ENCODE peak calls at places on chromosomes 5 and 9, in six cellular contexts. One of them, this sample, is unnamed.

GRCh38 chr5:123483446-123484077 is 28.4 kb upstream of the CSNK1G3 start:
- DNase-seq in GM23248: no peak
- DNase-seq in neural progenitor cell: no peak
- DNase-seq in PC-3: no peak
- DNase-seq in adipocyte: no peak
- DNase-seq in astrocyte: no peak
- DNase-seq in this sample: no peak

GRCh38 chr5:155260798-155261197 is 247.2 kb downstream of the KIF4B start:
- DNase-seq in neural progenitor cell: peak
- DNase-seq in GM23248: no peak
- DNase-seq in PC-3: no peak
- DNase-seq in astrocyte: no peak
- DNase-seq in adipocyte: no peak
- DNase-seq in this sample: peak

GRCh38 chr5:154385236-154385512 is 60.6 kb upstream of the SAP30L start:
- DNase-seq in GM23248: no peak
- DNase-seq in neural progenitor cell: no peak
- DNase-seq in astrocyte: no peak
- DNase-seq in PC-3: no peak
- DNase-seq in adipocyte: no peak
- DNase-seq in this sample: no peak

GRCh38 chr9:20188616-20189212 is 399.9 kb upstream of the SLC24A2 start:
- DNase-seq in PC-3: no peak
- DNase-seq in neural progenitor cell: no peak
- DNase-seq in astrocyte: no peak
- DNase-seq in adipocyte: no peak
- DNase-seq in GM23248: no peak
- DNase-seq in this sample: no peak

GRCh38 chr5:176624916-176625315 is 5.4 kb downstream of the SNCB start:
- DNase-seq in astrocyte: no peak
- DNase-seq in adipocyte: no peak
- DNase-seq in neural progenitor cell: no peak
- DNase-seq in GM23248: no peak
- DNase-seq in PC-3: no peak
- DNase-seq in this sample: no peak

GRCh38 chr9:121349009-121349408 is 21.0 kb downstream of the STOM start:
- DNase-seq in GM23248: peak
- DNase-seq in PC-3: no peak
- DNase-seq in astrocyte: peak
- DNase-seq in neural progenitor cell: no peak
- DNase-seq in adipocyte: no peak
- DNase-seq in this sample: no peak

GRCh38 chr5:95720094-95720793 is 10.9 kb upstream of the RHOBTB3 start:
- DNase-seq in GM23248: peak
- DNase-seq in astrocyte: no peak
- DNase-seq in neural progenitor cell: no peak
- DNase-seq in adipocyte: no peak
- DNase-seq in PC-3: no peak
- DNase-seq in this sample: no peak

GRCh38 chr9:2065704-2066103 is 50.6 kb downstream of the SMARCA2 start:
- DNase-seq in neural progenitor cell: no peak
- DNase-seq in PC-3: no peak
- DNase-seq in astrocyte: no peak
- DNase-seq in adipocyte: no peak
- DNase-seq in GM23248: no peak
- DNase-seq in this sample: no peak

GRCh38 chr9:135641047-135641446 is 1.7 kb upstream of the GLT6D1 start:
- DNase-seq in astrocyte: no peak
- DNase-seq in neural progenitor cell: no peak
- DNase-seq in PC-3: no peak
- DNase-seq in adipocyte: no peak
- DNase-seq in GM23248: no peak
- DNase-seq in this sample: no peak

GRCh38 chr5:75666801-75667200 is 50.4 kb downstream of the POC5 start:
- DNase-seq in PC-3: no peak
- DNase-seq in astrocyte: no peak
- DNase-seq in adipocyte: no peak
- DNase-seq in neural progenitor cell: peak
- DNase-seq in GM23248: no peak
- DNase-seq in this sample: peak

GRCh38 chr9:120616961-120617636 is 37.1 kb upstream of the CDK5RAP2 start:
- DNase-seq in PC-3: no peak
- DNase-seq in adipocyte: peak
- DNase-seq in GM23248: peak
- DNase-seq in neural progenitor cell: no peak
- DNase-seq in astrocyte: peak
- DNase-seq in this sample: no peak

GRCh38 chr9:94159069-94159915 is 75.0 kb downstream of the PTPDC1 start:
- DNase-seq in astrocyte: no peak
- DNase-seq in neural progenitor cell: no peak
- DNase-seq in adipocyte: peak
- DNase-seq in GM23248: peak
- DNase-seq in PC-3: no peak
- DNase-seq in this sample: peak

GRCh38 chr5:37875051-37875787 is 35.4 kb upstream of the GDNF start:
- DNase-seq in adipocyte: peak
- DNase-seq in neural progenitor cell: no peak
- DNase-seq in GM23248: peak
- DNase-seq in astrocyte: peak
- DNase-seq in PC-3: peak
- DNase-seq in this sample: no peak

GRCh38 chr5:82019342-82020138 is 47.7 kb downstream of the ATG10 start:
- DNase-seq in PC-3: no peak
- DNase-seq in adipocyte: no peak
- DNase-seq in astrocyte: no peak
- DNase-seq in GM23248: no peak
- DNase-seq in neural progenitor cell: peak
- DNase-seq in this sample: peak

GRCh38 chr5:123943136-123943535 is 431.2 kb downstream of the CSNK1G3 start:
- DNase-seq in GM23248: no peak
- DNase-seq in astrocyte: no peak
- DNase-seq in neural progenitor cell: no peak
- DNase-seq in adipocyte: peak
- DNase-seq in PC-3: no peak
- DNase-seq in this sample: no peak

GRCh38 chr9:136439550-136440408 is at the start of gene INPP5E:
- DNase-seq in GM23248: peak
- DNase-seq in adipocyte: peak
- DNase-seq in PC-3: peak
- DNase-seq in neural progenitor cell: peak
- DNase-seq in astrocyte: peak
- DNase-seq in this sample: peak

GRCh38 chr5:132737982-132738770 is 830 bp upstream of the KIF3A start:
- DNase-seq in GM23248: no peak
- DNase-seq in astrocyte: no peak
- DNase-seq in PC-3: no peak
- DNase-seq in neural progenitor cell: no peak
- DNase-seq in adipocyte: no peak
- DNase-seq in this sample: no peak

GRCh38 chr5:54311178-54311811 is 922 bp upstream of the ARL15 start:
- DNase-seq in PC-3: no peak
- DNase-seq in astrocyte: peak
- DNase-seq in adipocyte: peak
- DNase-seq in neural progenitor cell: no peak
- DNase-seq in GM23248: peak
- DNase-seq in this sample: peak

GRCh38 chr9:124222918-124223720 is 34.6 kb upstream of the NEK6 start:
- DNase-seq in PC-3: peak
- DNase-seq in GM23248: peak
- DNase-seq in neural progenitor cell: no peak
- DNase-seq in adipocyte: peak
- DNase-seq in astrocyte: no peak
- DNase-seq in this sample: peak

GRCh38 chr5:37738057-37738691 is 101.7 kb downstream of the GDNF start:
- DNase-seq in astrocyte: peak
- DNase-seq in neural progenitor cell: no peak
- DNase-seq in adipocyte: peak
- DNase-seq in PC-3: peak
- DNase-seq in GM23248: peak
- DNase-seq in this sample: no peak

GRCh38 chr9:105881654-105882349 is 187.5 kb downstream of the TMEM38B start:
- DNase-seq in GM23248: peak
- DNase-seq in astrocyte: peak
- DNase-seq in adipocyte: peak
- DNase-seq in neural progenitor cell: peak
- DNase-seq in PC-3: peak
- DNase-seq in this sample: peak

GRCh38 chr5:90939208-90939607 is 380.6 kb downstream of the ADGRV1 start:
- DNase-seq in astrocyte: peak
- DNase-seq in adipocyte: no peak
- DNase-seq in GM23248: peak
- DNase-seq in neural progenitor cell: no peak
- DNase-seq in PC-3: no peak
- DNase-seq in this sample: no peak

GRCh38 chr5:95068952-95069351 is 215.9 kb downstream of the MCTP1 start:
- DNase-seq in adipocyte: no peak
- DNase-seq in PC-3: no peak
- DNase-seq in astrocyte: no peak
- DNase-seq in neural progenitor cell: no peak
- DNase-seq in GM23248: no peak
- DNase-seq in this sample: no peak

GRCh38 chr5:161400583-161400982 is 145.9 kb downstream of the GABRB2 start:
- DNase-seq in neural progenitor cell: no peak
- DNase-seq in adipocyte: no peak
- DNase-seq in GM23248: no peak
- DNase-seq in PC-3: no peak
- DNase-seq in astrocyte: no peak
- DNase-seq in this sample: no peak

GRCh38 chr5:163436515-163436914 is 880 bp upstream of the CCNG1 start:
- DNase-seq in GM23248: no peak
- DNase-seq in adipocyte: no peak
- DNase-seq in neural progenitor cell: no peak
- DNase-seq in astrocyte: no peak
- DNase-seq in PC-3: no peak
- DNase-seq in this sample: no peak

GRCh38 chr5:96257904-96258303 is 175.1 kb downstream of the PCSK1 start:
- DNase-seq in GM23248: peak
- DNase-seq in astrocyte: peak
- DNase-seq in PC-3: peak
- DNase-seq in adipocyte: peak
- DNase-seq in neural progenitor cell: no peak
- DNase-seq in this sample: no peak

GRCh38 chr9:14170973-14171596 is 142.9 kb downstream of the NFIB start:
- DNase-seq in astrocyte: peak
- DNase-seq in neural progenitor cell: no peak
- DNase-seq in GM23248: peak
- DNase-seq in PC-3: peak
- DNase-seq in adipocyte: peak
- DNase-seq in this sample: no peak

GRCh38 chr9:19119801-19120440 is 7.4 kb downstream of the PLIN2 start:
- DNase-seq in GM23248: no peak
- DNase-seq in neural progenitor cell: no peak
- DNase-seq in PC-3: no peak
- DNase-seq in adipocyte: no peak
- DNase-seq in astrocyte: no peak
- DNase-seq in this sample: no peak

GRCh38 chr5:131265318-131265803 is 1.5 kb downstream of the CDC42SE2 start:
- DNase-seq in astrocyte: no peak
- DNase-seq in neural progenitor cell: no peak
- DNase-seq in adipocyte: peak
- DNase-seq in PC-3: peak
- DNase-seq in GM23248: peak
- DNase-seq in this sample: no peak

GRCh38 chr5:34675857-34676256 is 19.7 kb downstream of the RAI14 start:
- DNase-seq in PC-3: no peak
- DNase-seq in astrocyte: no peak
- DNase-seq in adipocyte: peak
- DNase-seq in neural progenitor cell: no peak
- DNase-seq in GM23248: peak
- DNase-seq in this sample: no peak

GRCh38 chr9:125997510-125997823 is 250.3 kb downstream of the PBX3 start:
- DNase-seq in PC-3: no peak
- DNase-seq in neural progenitor cell: no peak
- DNase-seq in adipocyte: no peak
- DNase-seq in astrocyte: no peak
- DNase-seq in GM23248: no peak
- DNase-seq in this sample: no peak

GRCh38 chr9:37405350-37405749 is 17.1 kb upstream of the GRHPR start:
- DNase-seq in PC-3: no peak
- DNase-seq in GM23248: no peak
- DNase-seq in neural progenitor cell: no peak
- DNase-seq in adipocyte: no peak
- DNase-seq in astrocyte: peak
- DNase-seq in this sample: no peak
- H3K9ac ChIP-seq in PC-3: no peak
- H3K9ac ChIP-seq in GM23248: no peak
- H3K9ac ChIP-seq in neural progenitor cell: no peak
- H3K9ac ChIP-seq in adipocyte: no peak
- H3K9ac ChIP-seq in astrocyte: no peak
- H3K9ac ChIP-seq in this sample: no peak

GRCh38 chr5:10674582-10674981 is 86.5 kb downstream of the DAP start:
- DNase-seq in adipocyte: no peak
- DNase-seq in astrocyte: no peak
- DNase-seq in neural progenitor cell: no peak
- DNase-seq in PC-3: no peak
- DNase-seq in GM23248: no peak
- DNase-seq in this sample: peak
- H3K9ac ChIP-seq in adipocyte: no peak
- H3K9ac ChIP-seq in astrocyte: no peak
- H3K9ac ChIP-seq in neural progenitor cell: no peak
- H3K9ac ChIP-seq in PC-3: no peak
- H3K9ac ChIP-seq in GM23248: no peak
- H3K9ac ChIP-seq in this sample: no peak

GRCh38 chr5:68444048-68444447 is 228.5 kb downstream of the PIK3R1 start:
- DNase-seq in PC-3: no peak
- DNase-seq in neural progenitor cell: no peak
- DNase-seq in GM23248: no peak
- DNase-seq in adipocyte: no peak
- DNase-seq in astrocyte: no peak
- DNase-seq in this sample: no peak

GRCh38 chr5:68444833-68445232 is 229.3 kb downstream of the PIK3R1 start:
- DNase-seq in GM23248: no peak
- DNase-seq in adipocyte: no peak
- DNase-seq in neural progenitor cell: no peak
- DNase-seq in astrocyte: no peak
- DNase-seq in PC-3: no peak
- DNase-seq in this sample: no peak

GRCh38 chr5:68446487-68446894 is 230.9 kb downstream of the PIK3R1 start:
- DNase-seq in PC-3: no peak
- DNase-seq in neural progenitor cell: no peak
- DNase-seq in adipocyte: no peak
- DNase-seq in GM23248: no peak
- DNase-seq in astrocyte: no peak
- DNase-seq in this sample: no peak

GRCh38 chr5:68446070-68446357 is 230.5 kb downstream of the PIK3R1 start:
- DNase-seq in PC-3: no peak
- DNase-seq in astrocyte: no peak
- DNase-seq in neural progenitor cell: no peak
- DNase-seq in GM23248: no peak
- DNase-seq in adipocyte: no peak
- DNase-seq in this sample: no peak

GRCh38 chr5:68445257-68446069 is 229.9 kb downstream of the PIK3R1 start:
- DNase-seq in neural progenitor cell: no peak
- DNase-seq in PC-3: no peak
- DNase-seq in astrocyte: no peak
- DNase-seq in GM23248: no peak
- DNase-seq in adipocyte: no peak
- DNase-seq in this sample: no peak
- H3K9ac ChIP-seq in neural progenitor cell: no peak
- H3K9ac ChIP-seq in PC-3: no peak
- H3K9ac ChIP-seq in astrocyte: no peak
- H3K9ac ChIP-seq in GM23248: no peak
- H3K9ac ChIP-seq in adipocyte: peak
- H3K9ac ChIP-seq in this sample: no peak

GRCh38 chr5:65062684-65063083 is 294.0 kb downstream of the CWC27 start:
- DNase-seq in neural progenitor cell: no peak
- DNase-seq in PC-3: peak
- DNase-seq in astrocyte: peak
- DNase-seq in adipocyte: peak
- DNase-seq in GM23248: peak
- DNase-seq in this sample: no peak
- H3K9ac ChIP-seq in neural progenitor cell: no peak
- H3K9ac ChIP-seq in PC-3: no peak
- H3K9ac ChIP-seq in astrocyte: peak
- H3K9ac ChIP-seq in adipocyte: peak
- H3K9ac ChIP-seq in GM23248: peak
- H3K9ac ChIP-seq in this sample: no peak